ENCODE peak calls at places on chromosomes 5 and 9, in seven cellular contexts. C, T, O, U, P, J and S are unnamed samples.

GRCh38 chr5:167633114-167633513 is 658.3 kb upstream of the WWC1 start:
- DNase-seq in C (no peak), T (no peak), O (no peak), U (no peak), P (no peak), J (no peak), S (no peak)

GRCh38 chr9:22342489-22343217 is 104.0 kb upstream of the DMRTA1 start:
- DNase-seq in C (no peak), T (no peak), O (no peak), U (peak), P (no peak), J (no peak), S (no peak)

GRCh38 chr5:137575847-137576246 is 76.7 kb upstream of the SPOCK1 start:
- DNase-seq in C (no peak), T (no peak), O (peak), U (no peak), P (no peak), J (no peak), S (no peak)

GRCh38 chr5:157865844-157866243 is 6.9 kb upstream of the CLINT1 start:
- DNase-seq in C (no peak), T (no peak), O (peak), U (no peak), P (no peak), J (no peak), S (no peak)

GRCh38 chr5:107217721-107218130 is 453.0 kb downstream of the EFNA5 start:
- DNase-seq in C (no peak), T (no peak), O (no peak), U (no peak), P (no peak), J (peak), S (no peak)

GRCh38 chr5:122182491-122182921 is 53.2 kb downstream of the ZNF474 start:
- DNase-seq in C (no peak), T (no peak), O (peak), U (peak), P (no peak), J (no peak), S (no peak)

GRCh38 chr5:153753645-153754432 is 263.4 kb downstream of the GRIA1 start:
- DNase-seq in C (no peak), T (no peak), O (no peak), U (no peak), P (no peak), J (no peak), S (no peak)

GRCh38 chr5:154176191-154176590 is 14.3 kb upstream of the GALNT10 start:
- DNase-seq in C (no peak), T (no peak), O (no peak), U (peak), P (no peak), J (no peak), S (no peak)

GRCh38 chr9:77805810-77806209 is 157.7 kb upstream of the GNA14 start:
- DNase-seq in C (no peak), T (no peak), O (no peak), U (no peak), P (no peak), J (no peak), S (no peak)

GRCh38 chr9:124273428-124274153 is 15.8 kb downstream of the NEK6 start:
- DNase-seq in C (no peak), T (no peak), O (no peak), U (no peak), P (no peak), J (no peak), S (no peak)

GRCh38 chr9:113998114-113998513 is 80.0 kb downstream of the AMBP start:
- DNase-seq in C (no peak), T (no peak), O (no peak), U (no peak), P (no peak), J (no peak), S (no peak)

GRCh38 chr9:105978822-105979221 is 284.5 kb downstream of the TMEM38B start:
- DNase-seq in C (no peak), T (no peak), O (no peak), U (no peak), P (no peak), J (no peak), S (no peak)

GRCh38 chr5:151295138-151295537 is 8.4 kb downstream of the SLC36A3 start:
- DNase-seq in C (no peak), T (no peak), O (no peak), U (no peak), P (no peak), J (no peak), S (no peak)

GRCh38 chr9:116844621-116845020 is 157.5 kb downstream of the TRIM32 start:
- DNase-seq in C (no peak), T (no peak), O (no peak), U (no peak), P (no peak), J (no peak), S (no peak)

GRCh38 chr9:116494815-116495634 is 192.1 kb upstream of the TRIM32 start:
- DNase-seq in C (peak), T (no peak), O (no peak), U (no peak), P (no peak), J (no peak), S (no peak)

GRCh38 chr9:127826253-127826913 is 23.7 kb downstream of the FPGS start:
- DNase-seq in C (no peak), T (no peak), O (no peak), U (no peak), P (no peak), J (no peak), S (no peak)

GRCh38 chr9:127832248-127832647 is 22.2 kb downstream of the ENG start:
- DNase-seq in C (no peak), T (no peak), O (no peak), U (no peak), P (no peak), J (no peak), S (no peak)

GRCh38 chr9:127829205-127829935 is 25.1 kb downstream of the ENG start:
- DNase-seq in C (no peak), T (no peak), O (no peak), U (no peak), P (no peak), J (no peak), S (no peak)

GRCh38 chr9:127825319-127826051 is 22.8 kb downstream of the FPGS start:
- DNase-seq in C (no peak), T (no peak), O (no peak), U (no peak), P (peak), J (no peak), S (peak)

DNA sequence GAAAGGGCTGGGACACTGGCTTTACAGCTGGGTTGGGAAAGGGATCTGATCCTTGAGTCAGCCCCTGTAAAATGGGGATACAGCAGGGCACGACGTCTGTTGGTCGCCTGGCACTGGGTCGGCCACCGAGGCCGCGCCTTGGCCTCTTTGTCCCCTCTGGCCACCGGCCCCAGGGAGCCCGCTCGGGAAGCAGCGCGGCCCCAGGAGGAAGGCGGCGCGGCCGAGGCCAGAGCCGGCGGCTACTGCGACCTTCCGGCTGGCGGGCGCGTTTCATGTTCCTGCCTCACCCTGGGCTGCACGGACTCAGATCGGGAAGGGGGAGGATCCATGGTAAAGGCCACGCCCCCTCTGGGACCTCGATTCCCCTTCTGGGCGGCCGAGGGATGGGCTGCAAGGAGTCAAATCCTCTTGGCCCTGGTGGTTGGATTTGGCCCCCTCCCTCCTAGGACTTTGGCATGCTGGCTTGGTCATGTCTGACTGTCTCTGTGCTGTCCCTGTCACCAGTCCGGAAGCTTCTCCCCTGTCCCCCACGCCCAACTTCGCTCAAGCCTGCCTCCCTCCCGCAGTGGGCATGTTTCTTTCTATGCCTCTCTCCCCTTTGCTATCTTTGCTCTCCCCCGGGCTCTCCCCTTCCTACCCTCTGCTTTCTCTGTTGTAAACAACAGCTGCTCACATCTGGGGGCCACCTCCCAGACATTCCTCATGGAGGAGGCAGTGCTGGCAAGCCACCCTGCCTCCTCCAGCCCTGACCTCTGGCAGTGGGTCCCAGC is 25.8 kb downstream of the FPGS start:
- DNase-seq in C (no peak), T (peak), O (peak), U (peak), P (peak), J (peak), S (peak)
- TF ChIP-seq CTCF in C (no peak), T (no peak), O (peak), U (no peak), P (no peak), J (no peak), S (no peak)

GRCh38 chr5:141835928-141836667 is 42.1 kb downstream of the PCDH1 start:
- DNase-seq in C (no peak), T (no peak), O (no peak), U (peak), P (no peak), J (no peak), S (no peak)
- TF ChIP-seq CTCF in C (no peak), T (no peak), O (no peak), U (no peak), P (no peak), J (no peak), S (no peak)

GRCh38 chr5:3593771-3594513 is 1.7 kb upstream of the IRX1 start:
- DNase-seq in C (no peak), T (no peak), O (no peak), U (no peak), P (no peak), J (no peak), S (no peak)

GRCh38 chr5:3595102-3595961 is at the start of gene IRX1:
- DNase-seq in C (no peak), T (no peak), O (no peak), U (no peak), P (peak), J (peak), S (no peak)

GRCh38 chr5:3592298-3592697 is 3.3 kb upstream of the IRX1 start:
- DNase-seq in C (no peak), T (no peak), O (no peak), U (no peak), P (peak), J (no peak), S (no peak)

GRCh38 chr5:3596261-3596825 is 711 bp downstream of the IRX1 start:
- DNase-seq in C (no peak), T (no peak), O (no peak), U (no peak), P (peak), J (no peak), S (no peak)

DNA sequence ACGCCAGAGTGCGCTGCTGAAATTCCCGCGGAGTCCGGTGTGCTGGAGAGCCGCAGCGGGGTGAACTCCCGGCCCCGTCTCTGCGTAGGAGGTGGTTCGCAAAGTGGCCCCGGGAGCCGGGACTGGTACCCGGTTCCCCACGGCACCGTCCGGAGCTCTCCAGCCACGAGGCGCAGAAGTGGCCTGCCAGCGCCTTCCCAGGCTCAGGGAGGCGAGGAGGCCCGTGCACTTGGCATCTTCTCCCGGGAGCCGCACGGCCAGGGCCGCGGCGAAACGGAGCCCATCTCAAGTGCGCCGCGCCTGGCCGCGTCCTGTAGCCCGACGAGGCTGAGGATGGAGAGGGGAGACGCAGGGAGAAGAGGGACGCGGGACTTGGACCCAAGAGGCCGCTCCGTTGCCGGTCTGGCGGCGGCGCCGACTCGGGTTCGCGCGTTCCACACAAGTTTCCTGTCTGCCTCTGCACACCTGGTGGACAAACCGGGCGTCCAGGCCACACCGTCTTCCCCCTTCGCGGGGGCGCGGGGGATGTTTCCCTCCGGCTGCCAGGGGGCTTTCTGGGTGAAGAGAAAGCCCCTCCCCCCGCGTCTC is 1.0 kb upstream of the IRX1 start:
- DNase-seq in C (no peak), T (no peak), O (no peak), U (no peak), P (peak), J (no peak), S (no peak)
- TF ChIP-seq CTCF in C (no peak), T (no peak), O (no peak), U (no peak), P (no peak), J (peak), S (peak)

GRCh38 chr9:135700525-135700924 is 1.2 kb upstream of the SOHLH1 start:
- DNase-seq in C (no peak), T (no peak), O (no peak), U (no peak), P (no peak), J (no peak), S (no peak)

GRCh38 chr9:135703726-135704125 is 1.7 kb downstream of the KCNT1 start:
- DNase-seq in C (no peak), T (no peak), O (no peak), U (no peak), P (no peak), J (no peak), S (no peak)

GRCh38 chr9:135704366-135704947 is 2.5 kb downstream of the KCNT1 start:
- DNase-seq in C (no peak), T (no peak), O (no peak), U (no peak), P (no peak), J (no peak), S (no peak)

GRCh38 chr9:135701067-135701967 is 668 bp upstream of the KCNT1 start:
- DNase-seq in C (no peak), T (no peak), O (no peak), U (no peak), P (no peak), J (no peak), S (no peak)

DNA sequence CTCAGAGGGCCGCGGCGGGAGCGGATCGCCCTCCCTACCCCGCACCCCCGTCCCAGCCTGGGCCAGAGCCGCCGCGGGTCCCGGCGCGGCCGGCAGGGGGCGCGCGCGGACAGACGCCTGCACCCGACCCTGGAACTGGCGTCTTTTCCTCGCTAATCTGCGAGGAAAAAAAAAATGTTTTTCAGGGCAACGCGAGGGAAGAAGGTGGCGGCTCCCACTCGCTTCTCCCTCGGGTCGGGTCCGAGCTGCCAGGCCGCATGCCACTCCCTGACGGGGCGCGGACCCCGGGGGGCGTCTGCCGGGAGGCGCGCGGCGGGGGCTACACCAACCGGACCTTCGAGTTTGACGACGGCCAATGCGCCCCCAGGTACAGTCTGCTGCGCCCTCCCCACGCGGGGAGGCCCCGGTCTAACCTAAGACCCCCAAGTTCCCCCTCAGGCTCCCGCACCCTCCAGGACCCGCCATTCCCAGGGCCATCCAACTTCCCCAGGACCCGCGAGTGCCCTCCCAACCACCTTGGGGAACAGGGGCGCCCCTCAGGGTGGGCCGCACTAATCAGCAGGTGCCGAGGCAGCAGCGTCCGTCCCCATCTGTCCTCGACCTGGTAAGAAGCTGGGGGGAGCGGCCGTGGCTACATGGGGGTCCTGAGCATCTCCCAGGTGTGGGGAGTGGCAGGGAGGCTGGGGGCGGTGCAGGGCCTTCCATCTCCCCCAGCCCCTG is at the start of gene KCNT1:
- DNase-seq in C (peak), T (peak), O (no peak), U (peak), P (peak), J (no peak), S (peak)
- TF ChIP-seq CTCF in C (peak), T (peak), O (peak), U (peak), P (peak), J (peak), S (peak)